ENCODE peak calls at places on chromosomes 12 and 14, in six cellular contexts. M, I, K, L, P and S are unnamed samples.
A peak's percentile ranks its signal among the peaks of the same experiment; 100 is the strongest.

GRCh38 chr14:54462048-54462447 is 20.9 kb upstream of the CNIH1 start:
- DNase-seq in M (no peak), I (no peak), K (peak; percentile 34), L (no peak), P (no peak), S (no peak)

GRCh38 chr12:119061208-119061796 is 80.0 kb downstream of the SRRM4 start:
- DNase-seq in M (no peak), I (peak; percentile 23), K (peak; percentile 16), L (no peak), P (peak; percentile 7), S (peak; percentile 48)

GRCh38 chr12:116121453-116121871 is 156.0 kb downstream of the MED13L start:
- DNase-seq in M (no peak), I (no peak), K (peak; percentile 77), L (no peak), P (peak; percentile 60), S (no peak)

GRCh38 chr14:77674931-77675330 is 32.9 kb downstream of the ALKBH1 start:
- DNase-seq in M (no peak), I (no peak), K (no peak), L (no peak), P (no peak), S (no peak)

GRCh38 chr12:111937429-111937828 is 75.5 kb downstream of the TMEM116 start:
- DNase-seq in M (no peak), I (no peak), K (no peak), L (no peak), P (peak; percentile 67), S (no peak)

GRCh38 chr14:70005281-70005805 is 126.1 kb downstream of the SMOC1 start:
- DNase-seq in M (no peak), I (no peak), K (no peak), L (no peak), P (no peak), S (no peak)

GRCh38 chr12:108634225-108634795 is 616 bp upstream of the SELPLG start:
- DNase-seq in M (no peak), I (no peak), K (no peak), L (no peak), P (no peak), S (peak; percentile 66)

GRCh38 chr12:452667-453210 is 7.0 kb upstream of the B4GALNT3 start:
- DNase-seq in M (no peak), I (no peak), K (no peak), L (no peak), P (no peak), S (no peak)

GRCh38 chr12:31321565-31322228 is 4.3 kb downstream of the SINHCAF start:
- DNase-seq in M (no peak), I (no peak), K (peak; percentile 53), L (no peak), P (peak; percentile 62), S (peak; percentile 49)

GRCh38 chr12:31324845-31325523 is 966 bp downstream of the SINHCAF start:
- DNase-seq in M (peak; percentile 63), I (peak; percentile 68), K (peak; percentile 76), L (no peak), P (peak; percentile 49), S (peak; percentile 76)

GRCh38 chr12:31323466-31324115 is 2.4 kb downstream of the SINHCAF start:
- DNase-seq in M (peak; percentile 61), I (peak; percentile 59), K (peak; percentile 36), L (no peak), P (no peak), S (peak; percentile 80)

GRCh38 chr12:31324116-31324844 is 1.7 kb downstream of the SINHCAF start:
- DNase-seq in M (peak; percentile 69), I (peak; percentile 79), K (peak; percentile 83), L (peak; percentile 63), P (peak; percentile 73), S (peak; percentile 85)

DNA sequence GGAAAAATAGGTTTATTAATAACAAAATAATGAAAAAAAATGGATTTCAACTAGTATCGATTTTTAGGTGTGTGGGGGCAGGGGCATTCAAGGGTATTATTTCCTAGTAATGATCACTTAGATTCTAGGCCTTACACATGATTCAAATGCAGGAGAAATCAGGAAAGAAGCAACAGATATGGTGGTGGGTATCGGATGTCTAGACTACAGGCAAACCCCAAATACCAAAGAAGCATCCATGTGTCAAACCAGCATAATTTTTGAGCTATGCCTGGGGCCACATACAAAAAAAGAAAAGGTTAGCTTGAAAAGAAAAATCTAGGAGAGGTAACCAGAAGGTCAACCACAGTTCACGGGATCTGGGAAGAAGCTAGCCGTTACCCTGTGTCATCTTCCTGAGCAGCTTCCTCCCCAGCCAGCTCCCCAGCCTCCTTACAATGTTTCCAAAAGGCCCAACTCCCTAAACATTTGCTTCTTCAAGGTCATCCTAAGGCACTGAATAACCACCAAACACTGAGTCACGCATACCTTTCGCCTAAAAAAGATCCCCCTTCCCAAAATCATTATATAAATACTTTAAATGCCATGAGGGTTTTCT is 3.2 kb downstream of the SINHCAF start:
- DNase-seq in M (no peak), I (peak; percentile 38), K (peak; percentile 52), L (no peak), P (peak; percentile 59), S (peak; percentile 58)
- TF ChIP-seq POLR2A in M (no peak), I (no peak), K (no peak), L (no peak), P (no peak), S (no peak)

GRCh38 chr12:56120158-56120846 is 2.2 kb downstream of the ZC3H10 start:
- DNase-seq in M (no peak), I (peak; percentile 44), K (no peak), L (no peak), P (peak; percentile 24), S (no peak)

GRCh38 chr12:56118688-56119045 is 601 bp downstream of the ZC3H10 start:
- DNase-seq in M (no peak), I (no peak), K (no peak), L (no peak), P (no peak), S (no peak)

GRCh38 chr12:56116267-56117081 is at the start of gene RPL41:
- DNase-seq in M (peak; percentile 96), I (peak; percentile 94), K (peak; percentile 96), L (peak; percentile 91), P (peak; percentile 91), S (peak; percentile 96)

GRCh38 chr12:56119361-56119796 is 1.3 kb downstream of the ZC3H10 start:
- DNase-seq in M (no peak), I (peak; percentile 77), K (peak; percentile 79), L (peak; percentile 82), P (peak; percentile 94), S (peak; percentile 86)

DNA sequence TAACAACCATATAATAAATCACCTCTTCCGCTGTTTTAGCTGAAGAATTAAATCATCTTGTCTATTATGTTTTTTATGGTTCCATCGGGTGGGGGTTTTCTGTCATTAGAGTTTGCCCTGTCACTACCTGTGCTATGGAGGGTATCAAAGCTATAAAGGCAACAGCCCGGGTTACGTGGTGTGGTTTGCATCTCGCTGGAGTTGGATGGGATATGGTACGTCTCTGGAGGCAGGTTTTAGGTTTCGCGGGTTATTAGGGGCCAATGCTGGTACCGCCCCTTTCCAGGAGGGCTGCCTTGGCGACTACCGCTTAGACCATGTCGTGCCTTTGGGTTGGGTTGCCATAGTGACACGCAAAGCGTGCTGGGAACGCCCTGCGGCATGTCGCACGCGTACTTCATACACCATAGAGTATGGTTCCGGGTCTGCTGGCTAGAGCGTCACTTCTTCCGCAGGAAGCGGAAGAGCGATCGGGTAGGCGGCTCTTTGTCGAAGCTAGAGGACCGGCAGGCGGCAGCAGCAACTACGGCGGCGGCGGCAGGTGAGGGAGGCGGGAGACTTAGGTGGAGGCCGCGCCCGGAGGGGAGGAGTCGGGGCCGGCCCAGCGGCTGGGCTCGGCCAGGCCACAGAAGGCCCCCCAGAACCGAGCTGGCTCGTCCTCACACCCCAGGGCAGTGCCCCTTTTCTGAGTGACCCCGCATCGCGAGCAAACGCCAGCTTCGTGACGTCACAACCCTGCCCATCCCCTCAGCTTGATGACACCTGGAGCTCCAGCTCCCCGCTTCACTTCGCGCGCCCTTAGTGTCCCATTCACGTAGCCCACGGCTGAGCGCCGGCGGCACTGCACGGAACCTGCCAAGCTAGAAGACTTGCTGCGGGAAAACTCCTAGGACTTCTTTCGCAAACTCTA is at the start of gene ZC3H10:
- DNase-seq in M (peak; percentile 99), I (peak; percentile 98), K (peak; percentile 99), L (peak; percentile 99), P (peak; percentile 100), S (peak; percentile 99)
- TF ChIP-seq POLR2A in M (peak; percentile 86), I (peak; percentile 98), K (peak; percentile 100), L (peak; percentile 99), P (peak; percentile 97), S (peak; percentile 96)

DNA sequence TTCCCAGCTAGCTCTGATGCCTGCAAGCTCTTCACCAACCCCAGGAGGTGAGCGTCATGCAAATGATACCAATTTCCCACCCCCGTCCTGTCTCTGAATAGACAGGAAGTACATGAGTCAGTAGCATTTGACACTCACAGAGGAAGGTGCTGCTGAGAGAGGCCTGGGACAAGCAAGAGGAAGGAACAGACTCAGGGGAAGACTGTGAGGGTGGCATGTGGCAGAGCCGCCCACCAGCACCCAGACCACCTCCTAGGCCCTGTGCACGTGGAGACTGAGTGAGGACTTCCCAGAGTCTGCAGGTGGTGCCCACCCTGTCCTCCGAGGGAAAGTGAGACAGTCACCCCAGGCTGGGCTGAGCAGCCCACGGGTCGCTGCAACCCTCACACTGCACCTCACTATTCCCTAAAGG is 199.5 kb upstream of the SFSWAP start:
- DNase-seq in M (no peak), I (no peak), K (peak; percentile 12), L (peak; percentile 3), P (no peak), S (no peak)
- TF ChIP-seq POLR2A in M (no peak), I (no peak), K (no peak), L (no peak), P (no peak), S (no peak)

GRCh38 chr14:73759183-73759713 is 45.1 kb upstream of the PNMA1 start:
- DNase-seq in M (no peak), I (peak; percentile 77), K (peak; percentile 49), L (no peak), P (peak; percentile 50), S (peak; percentile 90)
- TF ChIP-seq POLR2A in M (no peak), I (no peak), K (no peak), L (no peak), P (no peak), S (no peak)

GRCh38 chr14:72947366-72948160 is 21.3 kb downstream of the DCAF4 start:
- DNase-seq in M (no peak), I (no peak), K (no peak), L (no peak), P (no peak), S (no peak)
- TF ChIP-seq POLR2A in M (no peak), I (no peak), K (no peak), L (no peak), P (no peak), S (no peak)

DNA sequence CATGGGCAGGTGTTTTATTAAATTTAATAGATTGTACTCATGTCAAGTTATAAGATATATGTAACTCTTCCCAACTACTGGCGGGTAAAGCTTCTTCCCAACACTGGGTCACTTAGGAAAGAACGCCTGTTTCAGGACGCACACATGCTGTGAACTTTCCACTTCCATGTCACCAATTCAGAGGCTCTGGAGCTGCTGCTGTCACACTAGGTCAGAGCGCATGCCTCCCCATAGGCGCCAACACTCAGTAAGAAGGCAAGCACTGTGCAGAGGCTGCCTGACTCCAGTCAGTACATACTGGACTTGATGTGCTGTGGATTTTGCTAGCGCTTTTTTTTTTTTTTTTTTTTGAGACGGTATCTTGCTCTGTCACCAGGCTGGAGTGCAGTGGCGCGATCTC is 17.2 kb downstream of the SLC15A4 start:
- DNase-seq in M (no peak), I (no peak), K (no peak), L (no peak), P (no peak), S (no peak)
- TF ChIP-seq POLR2A in M (no peak), I (no peak), K (no peak), L (no peak), P (no peak), S (no peak)